ENCODE peak calls at places on chromosomes 12 and 14, in seven cellular contexts. O is astrocyte of the spinal cord, S is AG10803, I is dorsolateral prefrontal cortex, D is PC-3, H is astrocyte of the cerebellum, V is lower lobe of right lung. Y is an unnamed sample.

GRCh38 chr12:123723765-123724164 is 11.6 kb downstream of the ATP6V0A2 start:
- DNase-seq in O (no peak), S (no peak), I (no peak), D (no peak), H (no peak), V (no peak), Y (no peak)

GRCh38 chr12:128797119-128798118 is 26.3 kb downstream of the SLC15A4 start:
- DNase-seq in O (peak), S (peak), I (no peak), D (peak), H (peak), V (peak), Y (no peak)

GRCh38 chr12:52203126-52203921 is 11.5 kb upstream of the KRT80 start:
- DNase-seq in O (peak), S (peak), I (peak), D (peak), H (no peak), V (peak), Y (no peak)

GRCh38 chr12:9113296-9113986 is 2.3 kb downstream of the A2M start:
- DNase-seq in O (no peak), S (no peak), I (no peak), D (no peak), H (no peak), V (no peak), Y (no peak)

GRCh38 chr14:105527381-105528196 is 1.2 kb downstream of the TMEM121 start:
- DNase-seq in O (no peak), S (no peak), I (no peak), D (no peak), H (no peak), V (no peak), Y (no peak)

GRCh38 chr12:22626429-22626828 is 1.5 kb downstream of the ETNK1 start:
- DNase-seq in O (peak), S (peak), I (no peak), D (peak), H (peak), V (no peak), Y (no peak)

GRCh38 chr12:1594295-1595025 is at the start of gene FBXL14:
- DNase-seq in O (peak), S (peak), I (peak), D (peak), H (no peak), V (peak), Y (no peak)

GRCh38 chr12:75550401-75550851 is 39.0 kb upstream of the KRR1 start:
- DNase-seq in O (no peak), S (no peak), I (no peak), D (no peak), H (no peak), V (no peak), Y (no peak)

GRCh38 chr12:6866920-6867406 is 368 bp upstream of the TPI1 start:
- DNase-seq in O (no peak), S (no peak), I (no peak), D (peak), H (no peak), V (peak), Y (no peak)

GRCh38 chr12:78340406-78340805 is 509.7 kb downstream of the NAV3 start:
- DNase-seq in O (no peak), S (no peak), I (no peak), D (no peak), H (no peak), V (no peak), Y (no peak)

GRCh38 chr12:108700833-108701450 is 30.4 kb downstream of the CORO1C start:
- DNase-seq in O (no peak), S (no peak), I (no peak), D (no peak), H (no peak), V (no peak), Y (no peak)

GRCh38 chr14:52464175-52464574 is 88.1 kb downstream of the TXNDC16 start:
- DNase-seq in O (no peak), S (no peak), I (no peak), D (no peak), H (no peak), V (no peak), Y (no peak)

GRCh38 chr14:74627071-74627470 is 15.0 kb upstream of the LTBP2 start:
- DNase-seq in O (no peak), S (no peak), I (no peak), D (no peak), H (no peak), V (no peak), Y (no peak)

GRCh38 chr14:54686219-54686870 is 119.4 kb downstream of the SAMD4A start:
- DNase-seq in O (peak), S (peak), I (no peak), D (peak), H (peak), V (no peak), Y (peak)

GRCh38 chr12:105524961-105525360 is 194.5 kb downstream of the C12orf75 start:
- DNase-seq in O (no peak), S (no peak), I (no peak), D (no peak), H (no peak), V (no peak), Y (no peak)

GRCh38 chr12:102067574-102068258 is 5.9 kb upstream of the WASHC3 start:
- DNase-seq in O (peak), S (peak), I (no peak), D (no peak), H (peak), V (no peak), Y (peak)

GRCh38 chr12:114319422-114319821 is 86.5 kb downstream of the TBX5 start:
- DNase-seq in O (no peak), S (peak), I (no peak), D (no peak), H (no peak), V (no peak), Y (peak)

GRCh38 chr14:77036484-77037337 is 8.2 kb upstream of the IRF2BPL start:
- DNase-seq in O (no peak), S (no peak), I (no peak), D (peak), H (no peak), V (no peak), Y (no peak)

GRCh38 chr14:65879218-65880009 is 466.9 kb downstream of the FUT8 start:
- DNase-seq in O (peak), S (peak), I (no peak), D (peak), H (no peak), V (no peak), Y (peak)

GRCh38 chr14:77125275-77126073 is 16.1 kb downstream of the ZDHHC22 start:
- DNase-seq in O (no peak), S (no peak), I (no peak), D (no peak), H (no peak), V (no peak), Y (no peak)

GRCh38 chr12:103745962-103746361 is 95.1 kb downstream of the NT5DC3 start:
- DNase-seq in O (no peak), S (no peak), I (no peak), D (no peak), H (no peak), V (no peak), Y (no peak)

GRCh38 chr14:89327771-89328212 is 89.2 kb downstream of the FOXN3 start:
- DNase-seq in O (peak), S (peak), I (no peak), D (peak), H (peak), V (no peak), Y (no peak)

GRCh38 chr14:99454246-99454645 is 26.4 kb downstream of the SETD3 start:
- DNase-seq in O (no peak), S (no peak), I (no peak), D (no peak), H (no peak), V (no peak), Y (no peak)

GRCh38 chr12:48160807-48161206 is 3.5 kb upstream of the ASB8 start:
- DNase-seq in O (no peak), S (peak), I (no peak), D (no peak), H (no peak), V (no peak), Y (no peak)

GRCh38 chr14:106067935-106068334 is 541.6 kb downstream of the TMEM121 start:
- DNase-seq in O (no peak), S (no peak), I (no peak), D (no peak), H (no peak), V (no peak), Y (no peak)

GRCh38 chr14:73491256-73491976 is 683 bp downstream of the RIOX1 start:
- DNase-seq in O (peak), S (peak), I (peak), D (peak), H (no peak), V (peak), Y (no peak)

GRCh38 chr12:53049582-53050318 is at the start of gene TNS2:
- DNase-seq in O (no peak), S (peak), I (no peak), D (peak), H (no peak), V (peak), Y (no peak)

GRCh38 chr12:69097619-69098368 is 141.6 kb upstream of the CPSF6 start:
- DNase-seq in O (peak), S (peak), I (no peak), D (peak), H (peak), V (no peak), Y (peak)

GRCh38 chr12:81712536-81712935 is 46.6 kb downstream of the PPFIA2 start:
- DNase-seq in O (no peak), S (no peak), I (no peak), D (no peak), H (no peak), V (no peak), Y (no peak)

GRCh38 chr14:60245316-60246177 is 3.5 kb upstream of the PPM1A start:
- DNase-seq in O (no peak), S (no peak), I (no peak), D (no peak), H (no peak), V (no peak), Y (no peak)

GRCh38 chr12:122471324-122472226 is 29.2 kb downstream of the ZCCHC8 start:
- DNase-seq in O (peak), S (peak), I (no peak), D (peak), H (peak), V (no peak), Y (peak)

GRCh38 chr12:52073531-52073950 is 3.8 kb downstream of the ATG101 start:
- DNase-seq in O (no peak), S (no peak), I (no peak), D (no peak), H (no peak), V (no peak), Y (no peak)

GRCh38 chr14:77275041-77275854 is 4.2 kb upstream of the NGB start:
- DNase-seq in O (no peak), S (no peak), I (no peak), D (no peak), H (no peak), V (no peak), Y (no peak)

DNA sequence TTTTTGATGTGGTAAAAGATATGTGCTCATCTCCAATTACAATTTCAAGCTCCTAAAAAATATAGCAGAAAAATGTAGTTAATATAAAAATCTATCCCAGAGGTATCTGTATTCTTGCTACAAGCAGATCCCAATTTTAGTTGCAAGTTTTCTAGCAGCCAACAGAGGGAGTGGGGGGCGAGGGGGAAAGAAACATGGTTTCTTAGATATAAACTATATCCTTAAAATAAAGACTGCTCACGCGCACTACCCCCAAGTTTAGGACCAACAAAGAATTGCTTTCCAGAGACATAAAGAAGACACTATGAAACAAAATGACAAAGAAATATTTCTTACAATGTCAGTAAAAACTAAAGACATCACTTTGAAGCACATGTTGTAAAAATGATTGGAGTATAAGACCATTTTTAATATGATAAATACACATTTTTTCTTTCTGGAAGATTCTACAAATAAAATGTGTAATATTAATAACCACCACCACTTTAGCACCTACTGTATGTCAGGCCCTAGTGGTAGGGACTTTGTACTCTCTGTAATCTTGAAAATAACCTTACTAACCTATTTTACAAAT is 5.4 kb downstream of the MAGOHB start:
- DNase-seq in O (peak), S (peak), I (no peak), D (peak), H (peak), V (no peak), Y (no peak)
- TF ChIP-seq CTCF in O (peak), S (peak), I (no peak), D (peak), H (peak), V (no peak), Y (peak)

GRCh38 chr14:57987051-57987450 is 121.2 kb upstream of the SLC35F4 start:
- DNase-seq in O (no peak), S (peak), I (no peak), D (peak), H (no peak), V (no peak), Y (no peak)
- TF ChIP-seq CTCF in O (no peak), S (no peak), I (no peak), D (no peak), H (no peak), V (no peak), Y (no peak)

GRCh38 chr12:57244306-57244696 is 6.7 kb downstream of the STAC3 start:
- DNase-seq in O (no peak), S (no peak), I (no peak), D (no peak), H (no peak), V (no peak), Y (no peak)

GRCh38 chr12:57247041-57247440 is 3.9 kb downstream of the STAC3 start:
- DNase-seq in O (no peak), S (no peak), I (no peak), D (no peak), H (no peak), V (no peak), Y (no peak)

GRCh38 chr12:57250956-57251355 is at the start of gene STAC3:
- DNase-seq in O (no peak), S (no peak), I (no peak), D (no peak), H (no peak), V (no peak), Y (no peak)

GRCh38 chr12:57250541-57250940 is 446 bp downstream of the STAC3 start:
- DNase-seq in O (no peak), S (no peak), I (no peak), D (no peak), H (no peak), V (no peak), Y (no peak)

DNA sequence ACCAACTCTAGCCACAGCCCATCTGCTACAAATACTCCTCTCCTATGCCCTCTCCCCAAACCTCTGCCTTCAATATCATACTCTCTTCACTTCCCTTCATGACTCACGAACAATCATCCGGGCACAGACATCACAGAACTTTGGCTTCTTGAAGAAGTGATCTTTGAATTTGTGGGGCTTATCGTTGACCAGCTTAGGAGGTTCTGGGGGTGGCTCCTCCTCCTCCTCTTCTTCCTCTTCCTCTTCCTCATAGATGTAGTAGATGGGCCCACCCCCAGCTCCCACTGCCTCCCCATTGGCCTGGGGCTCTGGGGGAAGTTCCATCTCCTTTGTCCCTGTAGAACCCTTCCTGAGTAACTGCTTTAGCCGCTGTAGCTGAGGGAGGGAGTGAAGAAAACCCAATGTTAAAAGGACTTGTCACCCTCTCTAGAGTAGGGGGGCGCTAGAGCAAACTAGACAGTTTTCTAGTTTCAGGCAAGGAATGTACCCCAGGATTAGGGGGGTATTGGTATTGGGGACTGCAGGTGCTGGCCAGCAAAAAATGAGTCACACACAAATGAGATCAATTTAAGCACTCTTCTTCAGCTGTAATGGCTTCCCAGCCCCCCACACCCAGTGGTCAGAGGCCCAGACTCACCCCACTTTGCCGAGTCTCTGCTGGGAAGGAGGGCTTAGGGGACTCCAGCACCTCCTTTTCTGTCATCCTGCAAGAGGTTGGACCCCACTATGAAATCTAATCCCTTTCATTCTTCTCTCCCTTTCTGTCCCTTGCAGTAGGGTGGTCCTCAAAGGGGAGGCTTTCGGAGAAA is 1.8 kb downstream of the STAC3 start:
- DNase-seq in O (no peak), S (no peak), I (no peak), D (no peak), H (no peak), V (no peak), Y (no peak)
- TF ChIP-seq CTCF in O (no peak), S (no peak), I (no peak), D (no peak), H (no peak), V (no peak), Y (no peak)

GRCh38 chr14:29925736-29926135 is 1.9 kb downstream of the PRKD1 start:
- DNase-seq in O (no peak), S (peak), I (no peak), D (no peak), H (no peak), V (no peak), Y (no peak)

GRCh38 chr14:29926701-29927595 is 699 bp downstream of the PRKD1 start:
- DNase-seq in O (peak), S (peak), I (peak), D (peak), H (no peak), V (peak), Y (peak)

GRCh38 chr14:29926228-29926627 is 1.4 kb downstream of the PRKD1 start:
- DNase-seq in O (no peak), S (no peak), I (no peak), D (no peak), H (no peak), V (no peak), Y (no peak)

GRCh38 chr14:29928342-29928640 is 644 bp upstream of the PRKD1 start:
- DNase-seq in O (no peak), S (no peak), I (no peak), D (no peak), H (no peak), V (no peak), Y (no peak)

DNA sequence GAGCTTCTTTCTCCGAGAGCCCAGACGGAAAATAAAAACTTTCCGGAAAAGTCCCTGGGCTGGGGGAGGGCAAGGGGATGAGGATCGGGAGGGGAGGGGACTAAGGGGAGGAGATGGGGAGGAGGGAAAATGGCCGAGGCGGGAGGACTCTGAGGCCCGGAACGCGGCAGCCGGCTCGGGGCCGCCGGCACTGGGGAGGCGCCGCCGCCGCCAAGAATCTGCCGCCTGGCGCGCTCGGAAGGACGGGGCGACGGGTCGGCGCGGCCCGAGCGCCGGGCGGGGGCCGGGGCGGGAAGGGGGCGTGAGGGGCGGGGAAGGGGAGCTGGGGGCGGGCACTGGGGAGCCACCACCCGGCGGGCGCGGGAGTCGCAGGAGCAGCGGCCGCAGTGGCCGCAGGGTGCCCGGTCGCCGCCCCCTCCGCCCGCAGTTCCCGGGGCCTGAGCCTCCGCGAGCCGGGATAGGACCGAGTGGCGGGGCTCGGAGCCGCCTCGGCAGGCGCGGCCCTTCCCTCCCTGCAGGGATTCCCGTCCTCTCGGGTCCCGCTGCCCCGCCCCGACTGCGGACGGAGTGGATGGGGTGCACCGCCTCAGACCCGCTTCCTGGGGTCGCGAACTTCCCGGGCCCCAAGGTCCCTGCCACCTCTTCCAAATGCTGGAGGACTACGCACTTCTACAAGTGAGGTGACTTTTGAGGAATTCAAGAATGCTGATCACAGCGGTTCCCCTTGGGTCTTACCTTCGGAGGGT is at the start of gene PRKD1:
- DNase-seq in O (peak), S (peak), I (peak), D (peak), H (peak), V (peak), Y (peak)
- TF ChIP-seq CTCF in O (peak), S (peak), I (peak), D (no peak), H (no peak), V (peak), Y (no peak)

DNA sequence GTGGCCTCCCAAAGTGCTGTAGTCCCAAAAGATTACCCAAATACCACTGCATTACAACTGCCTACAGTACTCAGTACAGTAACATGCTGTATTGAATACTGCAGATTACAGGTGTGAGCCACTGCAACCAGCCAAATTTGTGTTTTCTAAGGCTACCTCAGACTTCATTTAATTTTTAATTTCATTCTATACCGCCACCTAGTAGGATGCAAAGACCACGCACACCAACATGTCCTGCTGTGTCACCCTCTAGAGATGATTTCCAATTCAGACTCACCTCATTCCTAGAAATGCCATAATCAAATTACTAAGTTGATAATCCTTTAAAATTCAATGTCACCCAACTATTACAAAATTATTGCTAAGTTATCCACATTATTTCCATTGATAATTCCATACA is 15.1 kb downstream of the DICER1 start:
- DNase-seq in O (no peak), S (no peak), I (no peak), D (no peak), H (no peak), V (no peak), Y (no peak)
- TF ChIP-seq CTCF in O (no peak), S (no peak), I (no peak), D (no peak), H (no peak), V (no peak), Y (no peak)

GRCh38 chr12:130016194-130016593 is 112.4 kb upstream of the TMEM132D start:
- DNase-seq in O (no peak), S (no peak), I (no peak), D (no peak), H (no peak), V (no peak), Y (no peak)

GRCh38 chr12:130011611-130012385 is 108.0 kb upstream of the TMEM132D start:
- DNase-seq in O (no peak), S (no peak), I (no peak), D (no peak), H (no peak), V (no peak), Y (no peak)

GRCh38 chr12:130016986-130017385 is 113.2 kb upstream of the TMEM132D start:
- DNase-seq in O (no peak), S (no peak), I (no peak), D (no peak), H (no peak), V (no peak), Y (no peak)

GRCh38 chr12:130013771-130014484 is 110.1 kb upstream of the TMEM132D start:
- DNase-seq in O (peak), S (peak), I (peak), D (peak), H (peak), V (no peak), Y (no peak)

GRCh38 chr12:130014485-130014807 is 110.6 kb upstream of the TMEM132D start:
- DNase-seq in O (no peak), S (no peak), I (no peak), D (no peak), H (no peak), V (no peak), Y (no peak)
- TF ChIP-seq CTCF in O (no peak), S (no peak), I (no peak), D (no peak), H (no peak), V (no peak), Y (no peak)

Y was measured in AG09319.